ENCODE peak calls at places on chromosomes 2 and 18, in eight cellular contexts. Z is Peyer's patch; M is neural progenitor cell; G is brain microvascular endothelial cell; W is CD8-positive, alpha-beta memory T cell; E is pancreas; N is CD4-positive, alpha-beta memory T cell; O is right cardiac atrium. X is an unnamed sample.

GRCh38 chr18:22268641-22269128 is 99.3 kb downstream of the GATA6 start:
- DNase-seq in Z (no peak), M (no peak), G (no peak), W (no peak), E (no peak), N (no peak), O (no peak), X (no peak)

GRCh38 chr2:49490710-49491109 is 336.4 kb upstream of the FSHR start:
- DNase-seq in Z (no peak), M (peak), G (no peak), W (no peak), E (peak), N (no peak), O (peak), X (no peak)

GRCh38 chr2:120860579-120860922 is 124.9 kb downstream of the GLI2 start:
- DNase-seq in Z (no peak), M (no peak), G (no peak), W (no peak), E (no peak), N (no peak), O (peak), X (no peak)

GRCh38 chr18:4101009-4101408 is 354.1 kb downstream of the DLGAP1 start:
- DNase-seq in Z (no peak), M (no peak), G (no peak), W (no peak), E (no peak), N (no peak), O (no peak), X (no peak)

GRCh38 chr2:47072728-47073191 is 82.3 kb downstream of the STPG4 start:
- DNase-seq in Z (peak), M (no peak), G (no peak), W (no peak), E (no peak), N (no peak), O (peak), X (no peak)

GRCh38 chr18:55078289-55078916 is 119.1 kb upstream of the CCDC68 start:
- DNase-seq in Z (no peak), M (no peak), G (peak), W (no peak), E (no peak), N (no peak), O (no peak), X (no peak)

GRCh38 chr2:1233280-1233679 is 180.0 kb upstream of the TPO start:
- DNase-seq in Z (no peak), M (no peak), G (peak), W (no peak), E (no peak), N (no peak), O (no peak), X (no peak)

GRCh38 chr18:3447035-3447894 is 2.7 kb upstream of the TGIF1 start:
- DNase-seq in Z (peak), M (peak), G (peak), W (no peak), E (no peak), N (no peak), O (peak), X (no peak)

GRCh38 chr2:38622210-38622609 is 19.5 kb upstream of the HNRNPLL start:
- DNase-seq in Z (no peak), M (no peak), G (no peak), W (no peak), E (no peak), N (no peak), O (no peak), X (no peak)

GRCh38 chr2:11446733-11447248 is 19.2 kb downstream of the E2F6 start:
- DNase-seq in Z (peak), M (peak), G (peak), W (peak), E (peak), N (peak), O (peak), X (peak)

GRCh38 chr18:23725351-23725750 is 36.1 kb downstream of the LAMA3 start:
- DNase-seq in Z (no peak), M (no peak), G (no peak), W (no peak), E (no peak), N (no peak), O (no peak), X (no peak)

DNA sequence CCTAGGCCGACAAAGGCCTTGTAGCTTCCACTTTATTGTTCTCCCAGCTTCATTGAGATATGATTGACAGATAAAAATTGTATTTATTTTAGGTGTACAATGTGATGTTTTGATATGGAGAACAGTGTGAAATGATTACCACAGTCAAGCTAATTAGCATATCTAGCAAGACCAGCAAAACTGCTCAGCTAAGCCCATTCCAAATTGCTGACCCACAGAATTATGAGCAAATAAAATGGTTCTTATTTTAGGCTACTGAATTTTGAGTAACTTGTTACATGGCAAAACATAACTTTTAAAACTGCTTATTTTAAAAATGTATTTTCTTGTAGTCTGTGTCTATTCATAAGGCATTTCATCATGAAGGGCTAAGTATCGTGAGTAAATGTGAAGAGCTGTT is 8.6 kb upstream of the SELENOI start:
- DNase-seq in Z (no peak), M (no peak), G (no peak), W (no peak), E (no peak), N (no peak), O (no peak), X (no peak)
- H3K27ac ChIP-seq in Z (no peak), M (no peak), G (no peak), W (no peak), E (no peak), N (no peak), O (no peak), X (no peak)

GRCh38 chr2:216637472-216637871 is 4.3 kb downstream of the IGFBP2 start:
- DNase-seq in Z (no peak), M (no peak), G (no peak), W (no peak), E (no peak), N (no peak), O (no peak), X (no peak)
- H3K27ac ChIP-seq in Z (peak), M (no peak), G (no peak), W (no peak), E (peak), N (no peak), O (no peak), X (no peak)

GRCh38 chr2:119544075-119545031 is at the start of gene CFAP221:
- DNase-seq in Z (peak), M (peak), G (peak), W (no peak), E (peak), N (no peak), O (peak), X (peak)
- H3K27ac ChIP-seq in Z (no peak), M (peak), G (peak), W (no peak), E (peak), N (no peak), O (no peak), X (no peak)

GRCh38 chr2:98842136-98842535 is 93.9 kb downstream of the CRACDL start:
- DNase-seq in Z (no peak), M (no peak), G (no peak), W (no peak), E (no peak), N (no peak), O (no peak), X (no peak)
- H3K27ac ChIP-seq in Z (no peak), M (no peak), G (no peak), W (no peak), E (no peak), N (no peak), O (no peak), X (no peak)

GRCh38 chr2:234414591-234414990 is 82.3 kb downstream of the ARL4C start:
- DNase-seq in Z (no peak), M (no peak), G (no peak), W (no peak), E (no peak), N (no peak), O (no peak), X (no peak)

GRCh38 chr2:234411793-234412192 is 85.1 kb downstream of the ARL4C start:
- DNase-seq in Z (no peak), M (no peak), G (no peak), W (no peak), E (no peak), N (no peak), O (no peak), X (no peak)

GRCh38 chr2:234410526-234410925 is 86.4 kb downstream of the ARL4C start:
- DNase-seq in Z (no peak), M (peak), G (no peak), W (no peak), E (no peak), N (no peak), O (no peak), X (no peak)

GRCh38 chr2:234415706-234416105 is 81.2 kb downstream of the ARL4C start:
- DNase-seq in Z (no peak), M (no peak), G (no peak), W (no peak), E (no peak), N (no peak), O (no peak), X (no peak)

GRCh38 chr2:234412726-234413125 is 84.2 kb downstream of the ARL4C start:
- DNase-seq in Z (no peak), M (no peak), G (peak), W (no peak), E (no peak), N (no peak), O (no peak), X (no peak)
- H3K27ac ChIP-seq in Z (no peak), M (no peak), G (no peak), W (no peak), E (no peak), N (no peak), O (no peak), X (no peak)

DNA sequence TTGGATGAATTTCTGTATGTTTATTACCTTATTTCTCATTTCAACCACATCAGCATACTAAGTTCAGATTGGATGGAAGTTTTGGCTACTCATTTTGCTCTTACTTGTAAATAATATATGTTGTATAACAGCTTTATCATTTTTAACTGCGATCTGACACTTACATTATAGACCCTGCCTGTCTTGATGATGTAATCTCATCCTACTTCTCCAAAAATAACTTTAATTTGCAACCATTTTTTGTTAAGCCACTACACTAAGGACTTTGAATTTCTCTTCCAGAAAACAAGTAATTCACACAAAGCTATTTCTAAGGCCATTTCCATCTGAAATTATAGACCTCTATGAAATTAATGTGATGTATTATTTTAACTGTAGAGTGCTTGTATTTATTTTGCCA is 240.7 kb downstream of the WDR7 start:
- DNase-seq in Z (no peak), M (no peak), G (no peak), W (no peak), E (no peak), N (no peak), O (no peak), X (no peak)
- H3K27ac ChIP-seq in Z (no peak), M (no peak), G (peak), W (no peak), E (no peak), N (no peak), O (no peak), X (no peak)

DNA sequence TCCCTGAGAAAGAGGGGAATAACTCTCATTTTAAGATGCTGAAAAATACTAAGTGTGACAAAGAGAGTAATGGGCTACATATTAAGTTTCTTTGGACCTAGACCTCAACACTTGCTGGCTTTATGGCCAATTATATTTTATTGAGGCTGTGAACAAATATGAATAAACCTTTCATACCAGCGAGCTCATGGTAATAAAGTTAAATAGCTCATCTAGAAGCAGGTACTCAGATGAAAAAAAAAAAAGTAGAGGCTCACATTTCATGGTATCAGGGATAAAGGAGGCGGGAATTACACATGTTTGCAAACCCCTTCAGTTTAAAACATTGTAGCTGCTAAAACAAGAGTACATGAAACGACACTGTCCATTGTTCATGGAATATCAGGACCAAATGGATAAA is 75.6 kb downstream of the DOCK10 start:
- DNase-seq in Z (no peak), M (no peak), G (no peak), W (no peak), E (no peak), N (no peak), O (no peak), X (no peak)
- H3K27ac ChIP-seq in Z (peak), M (no peak), G (no peak), W (no peak), E (no peak), N (no peak), O (no peak), X (no peak)

GRCh38 chr2:184756885-184757284 is 158.6 kb downstream of the ZNF804A start:
- DNase-seq in Z (no peak), M (no peak), G (no peak), W (no peak), E (no peak), N (no peak), O (no peak), X (no peak)
- H3K27ac ChIP-seq in Z (no peak), M (no peak), G (no peak), W (no peak), E (no peak), N (no peak), O (no peak), X (no peak)